ENCODE peak calls at places on chromosomes 7 and 10, in eight cellular contexts. One of them, this sample, is unnamed.

GRCh38 chr7:29970158-29970557 is 19.4 kb downstream of the SCRN1 start:
- DNase-seq in right lobe of liver: no peak
- DNase-seq in activated T-cell treated with anti-CD3 and anti-CD28 coated beads for 1 hour: no peak
- DNase-seq in posterior cingulate gyrus: no peak
- DNase-seq in stimulated activated CD8-positive, alpha-beta memory T cell treated with anti-CD3 and anti-CD28 coated beads, Interleukin-15, amount 100 ng/mL, for 1 hour: no peak
- DNase-seq in astrocyte of the hippocampus: no peak
- DNase-seq in hypothalamus: no peak
- DNase-seq in AG08395: no peak
- DNase-seq in this sample: no peak

GRCh38 chr7:132443776-132444520 is 132.3 kb downstream of the PLXNA4 start:
- DNase-seq in hypothalamus: no peak
- DNase-seq in AG08395: peak
- DNase-seq in activated T-cell treated with anti-CD3 and anti-CD28 coated beads for 1 hour: no peak
- DNase-seq in right lobe of liver: no peak
- DNase-seq in stimulated activated CD8-positive, alpha-beta memory T cell treated with anti-CD3 and anti-CD28 coated beads, Interleukin-15, amount 100 ng/mL, for 1 hour: no peak
- DNase-seq in posterior cingulate gyrus: no peak
- DNase-seq in astrocyte of the hippocampus: peak
- DNase-seq in this sample: no peak

GRCh38 chr7:4694653-4695335 is 12.7 kb downstream of the FOXK1 start:
- DNase-seq in hypothalamus: no peak
- DNase-seq in activated T-cell treated with anti-CD3 and anti-CD28 coated beads for 1 hour: no peak
- DNase-seq in right lobe of liver: no peak
- DNase-seq in astrocyte of the hippocampus: peak
- DNase-seq in posterior cingulate gyrus: no peak
- DNase-seq in stimulated activated CD8-positive, alpha-beta memory T cell treated with anti-CD3 and anti-CD28 coated beads, Interleukin-15, amount 100 ng/mL, for 1 hour: no peak
- DNase-seq in AG08395: peak
- DNase-seq in this sample: no peak

GRCh38 chr7:73810991-73811360 is 19.8 kb upstream of the CLDN4 start:
- DNase-seq in hypothalamus: no peak
- DNase-seq in posterior cingulate gyrus: no peak
- DNase-seq in AG08395: no peak
- DNase-seq in right lobe of liver: no peak
- DNase-seq in astrocyte of the hippocampus: no peak
- DNase-seq in activated T-cell treated with anti-CD3 and anti-CD28 coated beads for 1 hour: no peak
- DNase-seq in stimulated activated CD8-positive, alpha-beta memory T cell treated with anti-CD3 and anti-CD28 coated beads, Interleukin-15, amount 100 ng/mL, for 1 hour: no peak
- DNase-seq in this sample: no peak

GRCh38 chr10:117413928-117414618 is 38.8 kb upstream of the PDZD8 start:
- DNase-seq in astrocyte of the hippocampus: no peak
- DNase-seq in posterior cingulate gyrus: no peak
- DNase-seq in AG08395: peak
- DNase-seq in hypothalamus: no peak
- DNase-seq in stimulated activated CD8-positive, alpha-beta memory T cell treated with anti-CD3 and anti-CD28 coated beads, Interleukin-15, amount 100 ng/mL, for 1 hour: no peak
- DNase-seq in right lobe of liver: peak
- DNase-seq in activated T-cell treated with anti-CD3 and anti-CD28 coated beads for 1 hour: no peak
- DNase-seq in this sample: no peak

GRCh38 chr7:98872328-98872924 is 2.6 kb upstream of the TMEM130 start:
- DNase-seq in posterior cingulate gyrus: no peak
- DNase-seq in astrocyte of the hippocampus: peak
- DNase-seq in AG08395: peak
- DNase-seq in hypothalamus: no peak
- DNase-seq in right lobe of liver: no peak
- DNase-seq in stimulated activated CD8-positive, alpha-beta memory T cell treated with anti-CD3 and anti-CD28 coated beads, Interleukin-15, amount 100 ng/mL, for 1 hour: no peak
- DNase-seq in activated T-cell treated with anti-CD3 and anti-CD28 coated beads for 1 hour: no peak
- DNase-seq in this sample: no peak

GRCh38 chr7:120981888-120982615 is 6.5 kb upstream of the CPED1 start:
- DNase-seq in posterior cingulate gyrus: no peak
- DNase-seq in stimulated activated CD8-positive, alpha-beta memory T cell treated with anti-CD3 and anti-CD28 coated beads, Interleukin-15, amount 100 ng/mL, for 1 hour: no peak
- DNase-seq in activated T-cell treated with anti-CD3 and anti-CD28 coated beads for 1 hour: no peak
- DNase-seq in astrocyte of the hippocampus: peak
- DNase-seq in hypothalamus: no peak
- DNase-seq in AG08395: peak
- DNase-seq in right lobe of liver: no peak
- DNase-seq in this sample: no peak

GRCh38 chr10:8058274-8059111 is 4.0 kb downstream of the GATA3 start:
- DNase-seq in activated T-cell treated with anti-CD3 and anti-CD28 coated beads for 1 hour: no peak
- DNase-seq in stimulated activated CD8-positive, alpha-beta memory T cell treated with anti-CD3 and anti-CD28 coated beads, Interleukin-15, amount 100 ng/mL, for 1 hour: no peak
- DNase-seq in hypothalamus: no peak
- DNase-seq in right lobe of liver: no peak
- DNase-seq in astrocyte of the hippocampus: no peak
- DNase-seq in posterior cingulate gyrus: peak
- DNase-seq in AG08395: no peak
- DNase-seq in this sample: no peak

GRCh38 chr10:18230794-18231193 is 90.6 kb downstream of the CACNB2 start:
- DNase-seq in activated T-cell treated with anti-CD3 and anti-CD28 coated beads for 1 hour: no peak
- DNase-seq in hypothalamus: no peak
- DNase-seq in stimulated activated CD8-positive, alpha-beta memory T cell treated with anti-CD3 and anti-CD28 coated beads, Interleukin-15, amount 100 ng/mL, for 1 hour: no peak
- DNase-seq in posterior cingulate gyrus: no peak
- DNase-seq in AG08395: peak
- DNase-seq in astrocyte of the hippocampus: peak
- DNase-seq in right lobe of liver: no peak
- DNase-seq in this sample: no peak

GRCh38 chr7:132944774-132945173 is 137.1 kb downstream of the CHCHD3 start:
- DNase-seq in astrocyte of the hippocampus: no peak
- DNase-seq in AG08395: no peak
- DNase-seq in right lobe of liver: no peak
- DNase-seq in hypothalamus: no peak
- DNase-seq in stimulated activated CD8-positive, alpha-beta memory T cell treated with anti-CD3 and anti-CD28 coated beads, Interleukin-15, amount 100 ng/mL, for 1 hour: no peak
- DNase-seq in activated T-cell treated with anti-CD3 and anti-CD28 coated beads for 1 hour: no peak
- DNase-seq in posterior cingulate gyrus: no peak
- DNase-seq in this sample: no peak

GRCh38 chr7:22566176-22566575 is 66.2 kb upstream of the STEAP1B start:
- DNase-seq in posterior cingulate gyrus: no peak
- DNase-seq in AG08395: no peak
- DNase-seq in right lobe of liver: peak
- DNase-seq in astrocyte of the hippocampus: no peak
- DNase-seq in hypothalamus: no peak
- DNase-seq in activated T-cell treated with anti-CD3 and anti-CD28 coated beads for 1 hour: no peak
- DNase-seq in stimulated activated CD8-positive, alpha-beta memory T cell treated with anti-CD3 and anti-CD28 coated beads, Interleukin-15, amount 100 ng/mL, for 1 hour: no peak
- DNase-seq in this sample: no peak

GRCh38 chr10:84510121-84510520 is 181.7 kb downstream of the CCSER2 start:
- DNase-seq in stimulated activated CD8-positive, alpha-beta memory T cell treated with anti-CD3 and anti-CD28 coated beads, Interleukin-15, amount 100 ng/mL, for 1 hour: no peak
- DNase-seq in right lobe of liver: no peak
- DNase-seq in astrocyte of the hippocampus: peak
- DNase-seq in hypothalamus: no peak
- DNase-seq in AG08395: no peak
- DNase-seq in posterior cingulate gyrus: no peak
- DNase-seq in activated T-cell treated with anti-CD3 and anti-CD28 coated beads for 1 hour: no peak
- DNase-seq in this sample: no peak

GRCh38 chr10:96797485-96797884 is 34.6 kb upstream of the LCOR start:
- DNase-seq in right lobe of liver: no peak
- DNase-seq in activated T-cell treated with anti-CD3 and anti-CD28 coated beads for 1 hour: no peak
- DNase-seq in AG08395: no peak
- DNase-seq in stimulated activated CD8-positive, alpha-beta memory T cell treated with anti-CD3 and anti-CD28 coated beads, Interleukin-15, amount 100 ng/mL, for 1 hour: no peak
- DNase-seq in hypothalamus: no peak
- DNase-seq in posterior cingulate gyrus: no peak
- DNase-seq in astrocyte of the hippocampus: no peak
- DNase-seq in this sample: no peak

GRCh38 chr7:74289660-74290589 is 718 bp downstream of the CLIP2 start:
- DNase-seq in posterior cingulate gyrus: peak
- DNase-seq in AG08395: peak
- DNase-seq in hypothalamus: peak
- DNase-seq in activated T-cell treated with anti-CD3 and anti-CD28 coated beads for 1 hour: peak
- DNase-seq in right lobe of liver: peak
- DNase-seq in stimulated activated CD8-positive, alpha-beta memory T cell treated with anti-CD3 and anti-CD28 coated beads, Interleukin-15, amount 100 ng/mL, for 1 hour: peak
- DNase-seq in astrocyte of the hippocampus: peak
- DNase-seq in this sample: peak

GRCh38 chr10:133162910-133163856 is 3.2 kb downstream of the KNDC1 start:
- DNase-seq in stimulated activated CD8-positive, alpha-beta memory T cell treated with anti-CD3 and anti-CD28 coated beads, Interleukin-15, amount 100 ng/mL, for 1 hour: no peak
- DNase-seq in activated T-cell treated with anti-CD3 and anti-CD28 coated beads for 1 hour: no peak
- DNase-seq in AG08395: no peak
- DNase-seq in hypothalamus: peak
- DNase-seq in astrocyte of the hippocampus: no peak
- DNase-seq in posterior cingulate gyrus: peak
- DNase-seq in right lobe of liver: no peak
- DNase-seq in this sample: peak

GRCh38 chr10:32072025-32072787 is 16.0 kb upstream of the KIF5B start:
- DNase-seq in posterior cingulate gyrus: no peak
- DNase-seq in AG08395: no peak
- DNase-seq in astrocyte of the hippocampus: no peak
- DNase-seq in right lobe of liver: no peak
- DNase-seq in stimulated activated CD8-positive, alpha-beta memory T cell treated with anti-CD3 and anti-CD28 coated beads, Interleukin-15, amount 100 ng/mL, for 1 hour: no peak
- DNase-seq in activated T-cell treated with anti-CD3 and anti-CD28 coated beads for 1 hour: no peak
- DNase-seq in hypothalamus: no peak
- DNase-seq in this sample: no peak

GRCh38 chr7:11751807-11752389 is 80.1 kb downstream of the THSD7A start:
- DNase-seq in AG08395: no peak
- DNase-seq in astrocyte of the hippocampus: no peak
- DNase-seq in right lobe of liver: no peak
- DNase-seq in activated T-cell treated with anti-CD3 and anti-CD28 coated beads for 1 hour: no peak
- DNase-seq in hypothalamus: no peak
- DNase-seq in posterior cingulate gyrus: no peak
- DNase-seq in stimulated activated CD8-positive, alpha-beta memory T cell treated with anti-CD3 and anti-CD28 coated beads, Interleukin-15, amount 100 ng/mL, for 1 hour: no peak
- DNase-seq in this sample: no peak

GRCh38 chr7:48052748-48053147 is 17.4 kb downstream of the C7orf57 start:
- DNase-seq in AG08395: no peak
- DNase-seq in stimulated activated CD8-positive, alpha-beta memory T cell treated with anti-CD3 and anti-CD28 coated beads, Interleukin-15, amount 100 ng/mL, for 1 hour: no peak
- DNase-seq in posterior cingulate gyrus: no peak
- DNase-seq in right lobe of liver: no peak
- DNase-seq in hypothalamus: no peak
- DNase-seq in astrocyte of the hippocampus: peak
- DNase-seq in activated T-cell treated with anti-CD3 and anti-CD28 coated beads for 1 hour: no peak
- DNase-seq in this sample: no peak

GRCh38 chr7:102967798-102968197 is 55.0 kb downstream of the LRRC17 start:
- DNase-seq in hypothalamus: no peak
- DNase-seq in stimulated activated CD8-positive, alpha-beta memory T cell treated with anti-CD3 and anti-CD28 coated beads, Interleukin-15, amount 100 ng/mL, for 1 hour: no peak
- DNase-seq in astrocyte of the hippocampus: no peak
- DNase-seq in AG08395: peak
- DNase-seq in right lobe of liver: no peak
- DNase-seq in posterior cingulate gyrus: no peak
- DNase-seq in activated T-cell treated with anti-CD3 and anti-CD28 coated beads for 1 hour: no peak
- DNase-seq in this sample: no peak

This sample was measured in globus pallidus.